ENCODE peak calls at places on chromosomes 2 and 18, in four cellular contexts. One of them, this sample, is unnamed.

GRCh38 chr2:43766006-43766405 is 7.8 kb upstream of the DYNC2LI1 start:
- DNase-seq in fibroblast of the aortic adventitia: no peak
- DNase-seq in uterus: no peak
- DNase-seq in spleen: no peak
- DNase-seq in this sample: no peak

GRCh38 chr18:21747764-21748693 is 7.4 kb downstream of the MIB1 start:
- DNase-seq in fibroblast of the aortic adventitia: no peak
- DNase-seq in uterus: no peak
- DNase-seq in spleen: no peak
- DNase-seq in this sample: no peak

GRCh38 chr2:8797682-8798081 is 39.7 kb downstream of the KIDINS220 start:
- DNase-seq in fibroblast of the aortic adventitia: peak; percentile 14
- DNase-seq in uterus: no peak
- DNase-seq in spleen: no peak
- DNase-seq in this sample: no peak

GRCh38 chr2:168607992-168608391 is 151.9 kb downstream of the CERS6 start:
- DNase-seq in fibroblast of the aortic adventitia: peak; percentile 70
- DNase-seq in uterus: no peak
- DNase-seq in spleen: no peak
- DNase-seq in this sample: no peak

GRCh38 chr2:62578837-62579640 is 73.0 kb upstream of the TMEM17 start:
- DNase-seq in fibroblast of the aortic adventitia: peak; percentile 90
- DNase-seq in uterus: no peak
- DNase-seq in spleen: no peak
- DNase-seq in this sample: no peak

GRCh38 chr2:26474261-26474785 is 3.6 kb downstream of the OTOF start:
- DNase-seq in fibroblast of the aortic adventitia: no peak
- DNase-seq in uterus: no peak
- DNase-seq in spleen: peak; percentile 60
- DNase-seq in this sample: no peak

GRCh38 chr2:230814616-230815015 is 50.1 kb upstream of the ITM2C start:
- DNase-seq in fibroblast of the aortic adventitia: peak; percentile 26
- DNase-seq in uterus: no peak
- DNase-seq in spleen: no peak
- DNase-seq in this sample: no peak

GRCh38 chr18:2961828-2962227 is 51.1 kb downstream of the LPIN2 start:
- DNase-seq in fibroblast of the aortic adventitia: peak; percentile 77
- DNase-seq in uterus: no peak
- DNase-seq in spleen: no peak
- DNase-seq in this sample: no peak

GRCh38 chr2:218444692-218445357 is 25.9 kb downstream of the VIL1 start:
- DNase-seq in fibroblast of the aortic adventitia: no peak
- DNase-seq in uterus: no peak
- DNase-seq in spleen: no peak
- DNase-seq in this sample: no peak

GRCh38 chr2:205768341-205768740 is 86.0 kb downstream of the NRP2 start:
- DNase-seq in fibroblast of the aortic adventitia: no peak
- DNase-seq in uterus: no peak
- DNase-seq in spleen: no peak
- DNase-seq in this sample: peak; percentile 94

GRCh38 chr18:57980573-57981348 is 63.3 kb upstream of the NEDD4L start:
- DNase-seq in fibroblast of the aortic adventitia: no peak
- DNase-seq in uterus: no peak
- DNase-seq in spleen: no peak
- DNase-seq in this sample: no peak

GRCh38 chr18:24544141-24544498 is 83.7 kb downstream of the HRH4 start:
- DNase-seq in fibroblast of the aortic adventitia: peak; percentile 43
- DNase-seq in uterus: no peak
- DNase-seq in spleen: no peak
- DNase-seq in this sample: no peak
- TF ChIP-seq CTCF in fibroblast of the aortic adventitia: peak; percentile 19
- TF ChIP-seq CTCF in uterus: peak; percentile 32
- TF ChIP-seq CTCF in spleen: no peak
- TF ChIP-seq CTCF in this sample: no peak

GRCh38 chr2:15981646-15982045 is 41.3 kb downstream of the MYCN start:
- DNase-seq in fibroblast of the aortic adventitia: no peak
- DNase-seq in uterus: no peak
- DNase-seq in spleen: no peak
- DNase-seq in this sample: no peak

GRCh38 chr2:15980605-15981098 is 40.3 kb downstream of the MYCN start:
- DNase-seq in fibroblast of the aortic adventitia: no peak
- DNase-seq in uterus: no peak
- DNase-seq in spleen: no peak
- DNase-seq in this sample: no peak

GRCh38 chr2:15979759-15980604 is 39.6 kb downstream of the MYCN start:
- DNase-seq in fibroblast of the aortic adventitia: no peak
- DNase-seq in uterus: no peak
- DNase-seq in spleen: no peak
- DNase-seq in this sample: peak; percentile 37

GRCh38 chr2:15976334-15976733 is 36.0 kb downstream of the MYCN start:
- DNase-seq in fibroblast of the aortic adventitia: no peak
- DNase-seq in uterus: no peak
- DNase-seq in spleen: no peak
- DNase-seq in this sample: no peak

DNA sequence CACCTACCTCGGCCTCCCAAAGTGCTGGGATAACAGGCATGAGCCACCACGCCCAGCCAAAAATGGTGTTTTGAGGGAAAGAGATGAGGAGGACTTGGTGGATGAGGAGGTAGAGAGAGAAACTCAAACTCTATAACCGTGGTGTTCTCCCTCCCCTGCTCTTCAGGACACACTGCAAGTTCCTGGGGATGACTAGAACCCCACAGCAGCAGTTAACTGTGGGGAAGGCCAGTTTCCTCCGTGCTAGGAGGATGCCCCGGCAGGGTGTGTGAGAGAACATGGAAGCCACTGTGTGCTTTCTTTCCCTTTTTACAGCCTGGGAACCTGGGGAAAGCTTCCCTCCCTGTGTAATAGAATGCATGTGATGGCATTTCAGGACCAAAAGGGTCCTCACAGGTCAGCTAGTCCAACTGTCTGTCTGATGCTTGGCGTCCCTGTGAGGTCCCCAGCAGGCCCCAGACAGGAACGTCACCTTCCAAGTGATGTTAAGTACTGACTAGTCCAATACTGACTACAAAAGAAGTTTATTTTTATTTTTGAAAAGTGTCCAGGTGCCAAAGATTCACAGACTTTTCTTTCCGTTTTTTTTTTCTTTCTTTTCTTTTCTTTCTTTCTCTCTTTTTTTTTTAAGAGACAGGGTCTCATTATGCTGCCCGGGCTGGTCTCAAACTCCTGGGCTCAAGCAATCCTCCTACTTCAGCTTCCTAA is 38.9 kb downstream of the MYCN start:
- DNase-seq in fibroblast of the aortic adventitia: no peak
- DNase-seq in uterus: no peak
- DNase-seq in spleen: no peak
- DNase-seq in this sample: peak; percentile 13
- TF ChIP-seq CTCF in fibroblast of the aortic adventitia: no peak
- TF ChIP-seq CTCF in uterus: no peak
- TF ChIP-seq CTCF in spleen: no peak
- TF ChIP-seq CTCF in this sample: no peak

GRCh38 chr18:63317556-63317946 is 2.0 kb downstream of the BCL2 start:
- DNase-seq in fibroblast of the aortic adventitia: no peak
- DNase-seq in uterus: no peak
- DNase-seq in spleen: no peak
- DNase-seq in this sample: no peak

GRCh38 chr18:63319383-63320040 is at the start of gene BCL2:
- DNase-seq in fibroblast of the aortic adventitia: peak; percentile 40
- DNase-seq in uterus: peak; percentile 58
- DNase-seq in spleen: no peak
- DNase-seq in this sample: peak; percentile 82

GRCh38 chr18:63318882-63319382 is 637 bp downstream of the BCL2 start:
- DNase-seq in fibroblast of the aortic adventitia: peak; percentile 12
- DNase-seq in uterus: no peak
- DNase-seq in spleen: no peak
- DNase-seq in this sample: no peak

GRCh38 chr18:63316612-63317555 is 2.7 kb downstream of the BCL2 start:
- DNase-seq in fibroblast of the aortic adventitia: no peak
- DNase-seq in uterus: no peak
- DNase-seq in spleen: no peak
- DNase-seq in this sample: no peak

GRCh38 chr18:63317982-63318881 is 1.3 kb downstream of the BCL2 start:
- DNase-seq in fibroblast of the aortic adventitia: no peak
- DNase-seq in uterus: peak; percentile 80
- DNase-seq in spleen: peak; percentile 96
- DNase-seq in this sample: peak; percentile 90
- TF ChIP-seq CTCF in fibroblast of the aortic adventitia: peak; percentile 41
- TF ChIP-seq CTCF in uterus: peak; percentile 91
- TF ChIP-seq CTCF in spleen: peak; percentile 82
- TF ChIP-seq CTCF in this sample: peak; percentile 81

DNA sequence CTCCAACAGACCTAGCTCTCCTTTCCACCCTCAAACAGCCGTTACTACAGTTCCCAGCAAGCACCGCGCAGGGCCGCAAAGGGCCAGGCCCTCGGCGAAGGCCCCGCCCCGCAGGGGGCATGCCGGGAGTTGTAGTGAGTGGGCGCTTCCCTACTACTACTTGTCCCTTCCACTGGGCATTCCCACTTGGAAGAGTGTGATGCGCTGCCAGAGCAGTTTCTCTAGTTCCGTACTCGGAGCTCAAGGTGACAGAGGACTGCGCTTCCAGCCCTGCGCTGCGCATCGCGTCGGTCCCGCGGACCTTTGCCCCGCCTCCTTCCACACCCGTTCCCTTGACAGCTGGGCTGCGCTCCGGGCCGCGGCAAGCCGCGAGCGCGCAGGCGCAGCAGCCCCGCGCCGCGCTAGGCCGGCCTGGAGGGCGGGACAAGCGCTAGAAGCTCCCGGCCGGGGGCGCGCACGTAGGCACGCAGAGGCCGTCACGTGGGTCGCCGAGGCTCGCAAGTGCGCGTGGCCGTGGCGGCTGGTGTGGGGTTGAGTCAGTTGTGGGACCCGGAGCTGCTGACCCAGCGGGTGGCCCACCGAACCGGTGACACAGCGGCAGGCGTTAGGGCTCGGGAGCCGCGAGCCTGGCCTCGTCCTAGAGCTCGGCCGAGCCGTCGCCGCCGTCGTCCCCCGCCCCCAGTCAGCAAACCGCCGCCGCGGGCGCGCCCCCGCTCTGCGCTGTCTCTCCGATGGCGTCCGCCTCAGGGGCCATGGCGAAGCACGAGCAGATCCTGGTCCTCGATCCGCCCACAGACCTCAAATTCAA is at the start of gene VAPA:
- DNase-seq in fibroblast of the aortic adventitia: peak; percentile 95
- DNase-seq in uterus: peak; percentile 92
- DNase-seq in spleen: peak; percentile 99
- DNase-seq in this sample: peak; percentile 98
- TF ChIP-seq CTCF in fibroblast of the aortic adventitia: no peak
- TF ChIP-seq CTCF in uterus: no peak
- TF ChIP-seq CTCF in spleen: no peak
- TF ChIP-seq CTCF in this sample: no peak

GRCh38 chr2:200618590-200619021 is 32.8 kb downstream of the AOX1 start:
- DNase-seq in fibroblast of the aortic adventitia: peak; percentile 87
- DNase-seq in uterus: no peak
- DNase-seq in spleen: no peak
- DNase-seq in this sample: no peak
- TF ChIP-seq CTCF in fibroblast of the aortic adventitia: peak; percentile 50
- TF ChIP-seq CTCF in uterus: no peak
- TF ChIP-seq CTCF in spleen: no peak
- TF ChIP-seq CTCF in this sample: no peak

GRCh38 chr18:46260879-46261143 is 156.6 kb downstream of the HAUS1 start:
- DNase-seq in fibroblast of the aortic adventitia: peak; percentile 43
- DNase-seq in uterus: no peak
- DNase-seq in spleen: no peak
- DNase-seq in this sample: no peak

GRCh38 chr18:46261799-46262198 is 157.6 kb downstream of the HAUS1 start:
- DNase-seq in fibroblast of the aortic adventitia: no peak
- DNase-seq in uterus: no peak
- DNase-seq in spleen: no peak
- DNase-seq in this sample: no peak

GRCh38 chr18:46265190-46266156 is 161.3 kb downstream of the HAUS1 start:
- DNase-seq in fibroblast of the aortic adventitia: no peak
- DNase-seq in uterus: no peak
- DNase-seq in spleen: no peak
- DNase-seq in this sample: no peak

GRCh38 chr18:46262856-46263255 is 158.7 kb downstream of the HAUS1 start:
- DNase-seq in fibroblast of the aortic adventitia: no peak
- DNase-seq in uterus: no peak
- DNase-seq in spleen: no peak
- DNase-seq in this sample: no peak

GRCh38 chr18:46264255-46264654 is 160.1 kb downstream of the HAUS1 start:
- DNase-seq in fibroblast of the aortic adventitia: no peak
- DNase-seq in uterus: no peak
- DNase-seq in spleen: no peak
- DNase-seq in this sample: no peak
- TF ChIP-seq CTCF in fibroblast of the aortic adventitia: no peak
- TF ChIP-seq CTCF in uterus: no peak
- TF ChIP-seq CTCF in spleen: no peak
- TF ChIP-seq CTCF in this sample: no peak

DNA sequence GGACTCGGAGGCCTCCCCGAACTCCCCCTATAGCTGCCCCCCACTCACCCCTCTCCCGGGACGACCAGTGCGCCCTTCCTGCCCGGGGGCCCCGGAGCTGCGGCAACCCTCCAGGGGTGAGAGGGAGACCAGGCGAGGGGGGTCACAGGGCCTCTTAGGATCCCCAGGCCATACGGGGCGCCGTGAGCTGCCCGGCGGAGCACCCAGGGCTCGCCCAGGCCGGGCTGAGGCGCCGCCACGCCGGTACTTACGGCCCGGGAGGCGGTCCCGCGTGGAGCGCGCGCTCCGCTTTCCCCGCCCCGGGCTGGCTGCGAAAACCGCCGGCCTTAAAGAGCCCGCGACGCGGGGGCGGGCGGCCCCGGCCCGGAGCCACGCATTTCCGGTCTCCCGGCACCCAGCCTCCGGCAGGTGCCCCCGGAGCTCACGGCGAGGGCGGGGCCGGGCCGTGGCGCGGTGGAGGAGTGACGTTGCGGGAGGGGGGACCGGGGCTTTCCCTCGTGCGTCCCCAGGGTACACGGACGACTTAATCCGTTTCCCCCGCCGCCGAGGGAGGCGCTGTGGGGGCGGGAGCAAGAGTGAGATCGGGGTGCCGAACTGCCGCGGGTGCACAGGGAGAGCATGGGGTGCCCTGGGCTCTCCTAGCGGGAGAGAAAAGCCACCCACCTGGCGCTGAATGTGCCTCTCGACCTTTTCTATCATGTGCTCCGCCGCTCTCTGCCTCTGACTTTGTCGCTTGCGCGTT is at the start of gene METTL21A:
- DNase-seq in fibroblast of the aortic adventitia: peak; percentile 75
- DNase-seq in uterus: peak; percentile 83
- DNase-seq in spleen: peak; percentile 98
- DNase-seq in this sample: peak; percentile 93
- TF ChIP-seq CTCF in fibroblast of the aortic adventitia: peak; percentile 56
- TF ChIP-seq CTCF in uterus: peak; percentile 55
- TF ChIP-seq CTCF in spleen: peak; percentile 76
- TF ChIP-seq CTCF in this sample: peak; percentile 45

GRCh38 chr18:40179647-40180175 is 1775.3 kb upstream of the PIK3C3 start:
- DNase-seq in fibroblast of the aortic adventitia: no peak
- DNase-seq in uterus: no peak
- DNase-seq in spleen: no peak
- DNase-seq in this sample: no peak
- TF ChIP-seq CTCF in fibroblast of the aortic adventitia: no peak
- TF ChIP-seq CTCF in uterus: no peak
- TF ChIP-seq CTCF in spleen: no peak
- TF ChIP-seq CTCF in this sample: no peak

DNA sequence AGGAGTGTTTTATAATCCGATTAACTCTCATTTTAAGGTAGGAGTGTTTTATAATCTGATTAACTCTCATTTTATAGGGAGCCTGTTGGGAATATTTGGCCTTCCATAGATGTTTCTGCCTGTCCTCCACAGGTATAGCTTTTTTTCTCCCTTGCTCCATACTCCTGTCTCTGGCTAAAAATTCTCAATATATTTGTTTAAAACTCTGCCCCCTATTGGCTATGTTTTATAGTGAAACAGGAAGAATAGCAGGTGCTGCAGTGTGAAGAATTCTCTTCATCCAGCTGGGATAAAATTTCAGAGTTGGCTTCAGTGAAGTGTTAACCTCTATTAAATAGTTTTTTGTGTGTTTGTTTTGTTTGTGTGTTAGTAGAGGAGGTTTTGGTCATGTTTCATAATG is 1046.0 kb upstream of the TMEFF2 start:
- DNase-seq in fibroblast of the aortic adventitia: no peak
- DNase-seq in uterus: no peak
- DNase-seq in spleen: no peak
- DNase-seq in this sample: no peak
- TF ChIP-seq CTCF in fibroblast of the aortic adventitia: peak; percentile 16
- TF ChIP-seq CTCF in uterus: no peak
- TF ChIP-seq CTCF in spleen: peak; percentile 12
- TF ChIP-seq CTCF in this sample: no peak